ENCODE peak calls at places on chromosomes 5 and 9, in eight cellular contexts. One of them, this sample, is unnamed.

GRCh38 chr5:102956599-102956998 is 163.3 kb downstream of the GIN1 start:
- DNase-seq in endodermal cell: no peak
- DNase-seq in GM13976: no peak
- DNase-seq in neural progenitor cell: no peak
- DNase-seq in fibroblast of lung: no peak
- DNase-seq in hepatocyte: no peak
- DNase-seq in dorsolateral prefrontal cortex: no peak
- DNase-seq in spleen: no peak
- DNase-seq in this sample: no peak

GRCh38 chr5:175418252-175418651 is 25.7 kb downstream of the DRD1 start:
- DNase-seq in spleen: no peak
- DNase-seq in GM13976: no peak
- DNase-seq in dorsolateral prefrontal cortex: no peak
- DNase-seq in hepatocyte: no peak
- DNase-seq in neural progenitor cell: no peak
- DNase-seq in endodermal cell: no peak
- DNase-seq in fibroblast of lung: peak; percentile 4
- DNase-seq in this sample: no peak

GRCh38 chr9:81687521-81688261 is 1.7 kb downstream of the TLE1 start:
- DNase-seq in fibroblast of lung: no peak
- DNase-seq in neural progenitor cell: peak; percentile 74
- DNase-seq in dorsolateral prefrontal cortex: no peak
- DNase-seq in GM13976: peak; percentile 28
- DNase-seq in hepatocyte: peak; percentile 72
- DNase-seq in endodermal cell: peak; percentile 93
- DNase-seq in spleen: peak; percentile 89
- DNase-seq in this sample: peak; percentile 84

GRCh38 chr9:127455299-127455992 is 4.1 kb downstream of the LRSAM1 start:
- DNase-seq in GM13976: no peak
- DNase-seq in spleen: no peak
- DNase-seq in fibroblast of lung: no peak
- DNase-seq in hepatocyte: no peak
- DNase-seq in dorsolateral prefrontal cortex: no peak
- DNase-seq in endodermal cell: peak; percentile 58
- DNase-seq in neural progenitor cell: no peak
- DNase-seq in this sample: no peak

GRCh38 chr5:157046041-157046440 is 12.9 kb downstream of the HAVCR1 start:
- DNase-seq in endodermal cell: peak; percentile 71
- DNase-seq in dorsolateral prefrontal cortex: peak; percentile 65
- DNase-seq in hepatocyte: peak; percentile 65
- DNase-seq in fibroblast of lung: no peak
- DNase-seq in GM13976: no peak
- DNase-seq in spleen: no peak
- DNase-seq in neural progenitor cell: no peak
- DNase-seq in this sample: no peak

GRCh38 chr5:99019812-99020697 is 91.2 kb upstream of the CHD1 start:
- DNase-seq in neural progenitor cell: no peak
- DNase-seq in fibroblast of lung: peak; percentile 88
- DNase-seq in endodermal cell: no peak
- DNase-seq in spleen: no peak
- DNase-seq in hepatocyte: peak; percentile 63
- DNase-seq in GM13976: no peak
- DNase-seq in dorsolateral prefrontal cortex: no peak
- DNase-seq in this sample: no peak

GRCh38 chr9:76049341-76049740 is 158.9 kb downstream of the PCSK5 start:
- DNase-seq in neural progenitor cell: no peak
- DNase-seq in dorsolateral prefrontal cortex: no peak
- DNase-seq in spleen: no peak
- DNase-seq in GM13976: no peak
- DNase-seq in hepatocyte: peak; percentile 71
- DNase-seq in endodermal cell: peak; percentile 52
- DNase-seq in fibroblast of lung: no peak
- DNase-seq in this sample: no peak

GRCh38 chr9:24961787-24962186 is 416.1 kb upstream of the IZUMO3 start:
- DNase-seq in fibroblast of lung: no peak
- DNase-seq in hepatocyte: no peak
- DNase-seq in neural progenitor cell: no peak
- DNase-seq in spleen: no peak
- DNase-seq in dorsolateral prefrontal cortex: no peak
- DNase-seq in GM13976: no peak
- DNase-seq in endodermal cell: no peak
- DNase-seq in this sample: no peak

GRCh38 chr9:93097496-93098205 is 1.6 kb downstream of the CARD19 start:
- DNase-seq in hepatocyte: no peak
- DNase-seq in spleen: peak; percentile 86
- DNase-seq in endodermal cell: peak; percentile 45
- DNase-seq in GM13976: no peak
- DNase-seq in dorsolateral prefrontal cortex: peak; percentile 49
- DNase-seq in neural progenitor cell: no peak
- DNase-seq in fibroblast of lung: no peak
- DNase-seq in this sample: no peak

GRCh38 chr9:93094294-93095204 is 1.5 kb upstream of the CARD19 start:
- DNase-seq in fibroblast of lung: no peak
- DNase-seq in GM13976: no peak
- DNase-seq in neural progenitor cell: peak; percentile 27
- DNase-seq in dorsolateral prefrontal cortex: peak; percentile 42
- DNase-seq in spleen: peak; percentile 90
- DNase-seq in endodermal cell: peak; percentile 57
- DNase-seq in hepatocyte: no peak
- DNase-seq in this sample: no peak

GRCh38 chr9:93095205-93096130 is 549 bp upstream of the CARD19 start:
- DNase-seq in GM13976: peak; percentile 100
- DNase-seq in hepatocyte: peak; percentile 100
- DNase-seq in fibroblast of lung: peak; percentile 99
- DNase-seq in dorsolateral prefrontal cortex: peak; percentile 99
- DNase-seq in spleen: peak; percentile 100
- DNase-seq in endodermal cell: peak; percentile 100
- DNase-seq in neural progenitor cell: peak; percentile 100
- DNase-seq in this sample: peak; percentile 100

GRCh38 chr9:93096811-93097382 is 880 bp downstream of the CARD19 start:
- DNase-seq in dorsolateral prefrontal cortex: no peak
- DNase-seq in spleen: peak; percentile 88
- DNase-seq in fibroblast of lung: no peak
- DNase-seq in hepatocyte: no peak
- DNase-seq in endodermal cell: no peak
- DNase-seq in GM13976: no peak
- DNase-seq in neural progenitor cell: no peak
- DNase-seq in this sample: no peak

DNA sequence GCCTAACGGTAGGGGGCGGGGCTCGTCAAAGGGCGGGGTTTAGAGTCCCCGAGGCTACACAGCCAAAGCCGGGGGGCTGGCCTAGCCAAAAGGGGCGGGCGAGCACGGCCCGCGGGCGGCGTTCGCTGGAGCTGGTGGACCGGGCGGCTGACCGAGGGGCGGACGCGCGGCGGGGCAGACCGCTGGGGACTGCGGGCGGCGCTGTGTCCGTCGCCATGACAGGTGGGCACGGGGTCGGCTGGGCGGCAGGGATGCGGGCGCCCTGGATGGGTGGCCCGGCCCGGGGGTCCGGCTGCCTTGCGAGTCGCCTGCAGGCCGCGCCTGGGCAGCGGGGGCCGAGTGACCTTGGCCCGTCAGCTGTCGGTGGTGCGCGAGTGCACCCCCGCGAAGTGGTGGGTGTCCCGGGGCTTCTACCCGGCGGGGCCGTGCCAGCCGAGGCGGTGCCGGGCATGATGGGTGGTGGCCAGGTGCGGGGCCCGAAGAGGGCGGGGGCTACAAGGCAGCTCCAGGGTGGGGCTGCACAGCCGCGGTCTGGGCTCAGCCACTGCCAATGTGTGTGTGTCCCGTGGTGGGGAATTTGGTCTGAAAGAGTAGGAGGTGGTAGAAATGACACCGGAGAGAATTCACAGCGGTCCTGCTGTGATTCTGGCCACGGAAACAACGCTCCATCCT is at the start of gene CARD19:
- DNase-seq in fibroblast of lung: peak; percentile 35
- DNase-seq in spleen: no peak
- DNase-seq in hepatocyte: peak; percentile 73
- DNase-seq in neural progenitor cell: peak; percentile 39
- DNase-seq in dorsolateral prefrontal cortex: no peak
- DNase-seq in GM13976: no peak
- DNase-seq in endodermal cell: peak; percentile 75
- DNase-seq in this sample: no peak
- TF ChIP-seq CTCF in fibroblast of lung: no peak
- TF ChIP-seq CTCF in spleen: no peak
- TF ChIP-seq CTCF in hepatocyte: no peak
- TF ChIP-seq CTCF in neural progenitor cell: no peak
- TF ChIP-seq CTCF in dorsolateral prefrontal cortex: no peak
- TF ChIP-seq CTCF in GM13976: peak; percentile 9
- TF ChIP-seq CTCF in endodermal cell: peak; percentile 11
- TF ChIP-seq CTCF in this sample: peak; percentile 14

GRCh38 chr9:95381243-95381642 is 63.7 kb upstream of the FANCC start:
- DNase-seq in hepatocyte: no peak
- DNase-seq in fibroblast of lung: peak; percentile 41
- DNase-seq in neural progenitor cell: no peak
- DNase-seq in dorsolateral prefrontal cortex: no peak
- DNase-seq in spleen: no peak
- DNase-seq in endodermal cell: no peak
- DNase-seq in GM13976: no peak
- DNase-seq in this sample: no peak

GRCh38 chr9:95382433-95382832 is 64.9 kb upstream of the FANCC start:
- DNase-seq in spleen: no peak
- DNase-seq in hepatocyte: no peak
- DNase-seq in endodermal cell: no peak
- DNase-seq in neural progenitor cell: no peak
- DNase-seq in GM13976: no peak
- DNase-seq in dorsolateral prefrontal cortex: no peak
- DNase-seq in fibroblast of lung: no peak
- DNase-seq in this sample: no peak

GRCh38 chr9:95383845-95384244 is 66.3 kb upstream of the FANCC start:
- DNase-seq in dorsolateral prefrontal cortex: no peak
- DNase-seq in GM13976: no peak
- DNase-seq in hepatocyte: no peak
- DNase-seq in endodermal cell: no peak
- DNase-seq in neural progenitor cell: no peak
- DNase-seq in fibroblast of lung: no peak
- DNase-seq in spleen: no peak
- DNase-seq in this sample: no peak

GRCh38 chr9:95383198-95383673 is 65.7 kb upstream of the FANCC start:
- DNase-seq in spleen: no peak
- DNase-seq in neural progenitor cell: no peak
- DNase-seq in fibroblast of lung: peak; percentile 56
- DNase-seq in hepatocyte: no peak
- DNase-seq in dorsolateral prefrontal cortex: no peak
- DNase-seq in GM13976: no peak
- DNase-seq in endodermal cell: peak; percentile 56
- DNase-seq in this sample: no peak

DNA sequence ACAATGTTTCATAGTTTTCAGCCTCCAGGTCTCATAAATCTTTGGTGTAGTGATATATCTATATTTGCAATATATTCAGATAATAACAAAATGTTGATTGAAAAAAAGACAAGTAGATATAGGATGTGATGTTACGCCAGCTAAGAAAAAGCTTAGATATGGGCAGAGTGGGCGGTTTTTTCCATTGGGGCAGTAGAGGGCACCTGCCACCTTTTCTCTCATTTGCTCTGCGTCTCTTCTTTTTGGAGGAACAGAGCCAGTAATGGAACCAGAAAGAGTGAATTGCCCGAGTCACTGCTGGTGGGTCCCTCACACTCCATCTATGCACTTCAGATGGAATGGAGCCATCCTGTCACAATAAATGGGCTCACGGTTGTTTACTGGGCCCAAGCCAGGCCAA is 62.1 kb upstream of the FANCC start:
- DNase-seq in dorsolateral prefrontal cortex: no peak
- DNase-seq in hepatocyte: no peak
- DNase-seq in endodermal cell: no peak
- DNase-seq in fibroblast of lung: no peak
- DNase-seq in neural progenitor cell: no peak
- DNase-seq in GM13976: no peak
- DNase-seq in spleen: no peak
- DNase-seq in this sample: no peak
- TF ChIP-seq CTCF in dorsolateral prefrontal cortex: no peak
- TF ChIP-seq CTCF in hepatocyte: no peak
- TF ChIP-seq CTCF in endodermal cell: peak; percentile 14
- TF ChIP-seq CTCF in fibroblast of lung: no peak
- TF ChIP-seq CTCF in neural progenitor cell: peak; percentile 14
- TF ChIP-seq CTCF in GM13976: no peak
- TF ChIP-seq CTCF in spleen: no peak
- TF ChIP-seq CTCF in this sample: no peak

GRCh38 chr5:168995024-168995423 is 305.9 kb downstream of the SLIT3 start:
- DNase-seq in hepatocyte: no peak
- DNase-seq in endodermal cell: no peak
- DNase-seq in dorsolateral prefrontal cortex: no peak
- DNase-seq in fibroblast of lung: no peak
- DNase-seq in spleen: no peak
- DNase-seq in GM13976: no peak
- DNase-seq in neural progenitor cell: no peak
- DNase-seq in this sample: no peak

GRCh38 chr5:168991311-168991710 is 309.6 kb downstream of the SLIT3 start:
- DNase-seq in hepatocyte: no peak
- DNase-seq in dorsolateral prefrontal cortex: no peak
- DNase-seq in endodermal cell: no peak
- DNase-seq in fibroblast of lung: no peak
- DNase-seq in spleen: no peak
- DNase-seq in GM13976: no peak
- DNase-seq in neural progenitor cell: no peak
- DNase-seq in this sample: no peak

GRCh38 chr5:168989731-168990505 is 311.0 kb downstream of the SLIT3 start:
- DNase-seq in hepatocyte: no peak
- DNase-seq in spleen: no peak
- DNase-seq in dorsolateral prefrontal cortex: no peak
- DNase-seq in fibroblast of lung: no peak
- DNase-seq in neural progenitor cell: no peak
- DNase-seq in GM13976: no peak
- DNase-seq in endodermal cell: no peak
- DNase-seq in this sample: no peak

GRCh38 chr5:168991991-168992390 is 308.9 kb downstream of the SLIT3 start:
- DNase-seq in dorsolateral prefrontal cortex: no peak
- DNase-seq in spleen: no peak
- DNase-seq in endodermal cell: no peak
- DNase-seq in GM13976: no peak
- DNase-seq in neural progenitor cell: no peak
- DNase-seq in hepatocyte: no peak
- DNase-seq in fibroblast of lung: no peak
- DNase-seq in this sample: no peak

GRCh38 chr5:168992687-168993086 is 308.3 kb downstream of the SLIT3 start:
- DNase-seq in neural progenitor cell: peak; percentile 59
- DNase-seq in fibroblast of lung: no peak
- DNase-seq in hepatocyte: peak; percentile 36
- DNase-seq in spleen: no peak
- DNase-seq in GM13976: no peak
- DNase-seq in dorsolateral prefrontal cortex: peak; percentile 56
- DNase-seq in endodermal cell: peak; percentile 74
- DNase-seq in this sample: no peak
- TF ChIP-seq CTCF in neural progenitor cell: peak; percentile 59
- TF ChIP-seq CTCF in fibroblast of lung: no peak
- TF ChIP-seq CTCF in hepatocyte: peak; percentile 38
- TF ChIP-seq CTCF in spleen: no peak
- TF ChIP-seq CTCF in GM13976: no peak
- TF ChIP-seq CTCF in dorsolateral prefrontal cortex: no peak
- TF ChIP-seq CTCF in endodermal cell: peak; percentile 71
- TF ChIP-seq CTCF in this sample: peak; percentile 47

GRCh38 chr9:78213696-78214095 is 22.2 kb upstream of the CEP78 start:
- DNase-seq in endodermal cell: no peak
- DNase-seq in fibroblast of lung: peak; percentile 22
- DNase-seq in GM13976: peak; percentile 29
- DNase-seq in neural progenitor cell: peak; percentile 23
- DNase-seq in hepatocyte: peak; percentile 47
- DNase-seq in spleen: no peak
- DNase-seq in dorsolateral prefrontal cortex: no peak
- DNase-seq in this sample: no peak
- TF ChIP-seq CTCF in endodermal cell: peak; percentile 54
- TF ChIP-seq CTCF in fibroblast of lung: peak; percentile 33
- TF ChIP-seq CTCF in GM13976: peak; percentile 31
- TF ChIP-seq CTCF in neural progenitor cell: peak; percentile 43
- TF ChIP-seq CTCF in hepatocyte: peak; percentile 64
- TF ChIP-seq CTCF in spleen: peak; percentile 20
- TF ChIP-seq CTCF in dorsolateral prefrontal cortex: no peak
- TF ChIP-seq CTCF in this sample: peak; percentile 47

This sample was measured in osteocyte.